ENCODE peak calls at places on chromosomes 16 and 17, in eight cellular contexts. Q is stimulated activated CD4-positive, alpha-beta T cell treated with anti-CD3 and anti-CD28 coated beads, Interleukin-4, amount 100 ng/mL, for 4 hours; M is SK-MEL-5; P is stimulated activated naive B cell treated with anti-CD40 and anti-IgM and Interleukin-4, amounts not matched to agents 10 μg/mL and 1 μg/mL and 100 μg/mL, for 72 hours; Z is BE2C; K is Kasumi-1; U is NCI-H748 treated with DMSO at 0.1 percent for 48 hours; E is thoracic aorta. V is an unnamed sample.

GRCh38 chr16:57258226-57258909 is 13.3 kb downstream of the ARL2BP start:
- DNase-seq in Q (no peak), M (no peak), P (no peak), Z (no peak), K (no peak), U (no peak), E (no peak), V (no peak)

GRCh38 chr16:87017388-87018012 is 299.7 kb downstream of the C16orf95 start:
- DNase-seq in Q (no peak), M (peak), P (no peak), Z (no peak), K (peak), U (no peak), E (no peak), V (no peak)

GRCh38 chr17:80981062-80981902 is 10.4 kb upstream of the CHMP6 start:
- DNase-seq in Q (peak), M (no peak), P (no peak), Z (peak), K (no peak), U (no peak), E (no peak), V (no peak)

GRCh38 chr16:25823891-25824290 is 132.1 kb downstream of the HS3ST4 start:
- DNase-seq in Q (no peak), M (peak), P (no peak), Z (no peak), K (no peak), U (no peak), E (no peak), V (no peak)

GRCh38 chr17:39591958-39592954 is 15.5 kb downstream of the NEUROD2 start:
- DNase-seq in Q (no peak), M (peak), P (no peak), Z (no peak), K (no peak), U (no peak), E (no peak), V (no peak)

GRCh38 chr17:56897646-56898424 is 16.0 kb downstream of the TRIM25 start:
- DNase-seq in Q (no peak), M (no peak), P (no peak), Z (no peak), K (no peak), U (no peak), E (no peak), V (no peak)

GRCh38 chr16:24178496-24178895 is 77.6 kb upstream of the CACNG3 start:
- DNase-seq in Q (no peak), M (no peak), P (no peak), Z (no peak), K (no peak), U (no peak), E (no peak), V (no peak)

GRCh38 chr16:77211880-77212735 is 12.9 kb downstream of the SYCE1L start:
- DNase-seq in Q (peak), M (no peak), P (peak), Z (peak), K (peak), U (peak), E (no peak), V (peak)

GRCh38 chr17:15092762-15093161 is 172.4 kb downstream of the PMP22 start:
- DNase-seq in Q (no peak), M (no peak), P (no peak), Z (no peak), K (no peak), U (no peak), E (no peak), V (no peak)

GRCh38 chr17:79114455-79115301 is 40.1 kb downstream of the ENGASE start:
- DNase-seq in Q (no peak), M (no peak), P (no peak), Z (peak), K (no peak), U (peak), E (no peak), V (peak)

GRCh38 chr16:85025781-85026653 is 1.6 kb upstream of the KIAA0513 start:
- DNase-seq in Q (no peak), M (no peak), P (no peak), Z (no peak), K (peak), U (no peak), E (no peak), V (no peak)

GRCh38 chr16:82093901-82094300 is 58.8 kb downstream of the HSD17B2 start:
- DNase-seq in Q (no peak), M (no peak), P (no peak), Z (no peak), K (no peak), U (no peak), E (no peak), V (no peak)

GRCh38 chr17:40533896-40534295 is 31.4 kb downstream of the CCR7 start:
- DNase-seq in Q (no peak), M (no peak), P (no peak), Z (no peak), K (no peak), U (no peak), E (no peak), V (no peak)

GRCh38 chr16:21593530-21594289 is 5.7 kb upstream of the METTL9 start:
- DNase-seq in Q (no peak), M (no peak), P (no peak), Z (no peak), K (no peak), U (no peak), E (no peak), V (no peak)

GRCh38 chr16:50440531-50440930 is 71.7 kb upstream of the BRD7 start:
- DNase-seq in Q (no peak), M (no peak), P (no peak), Z (no peak), K (no peak), U (no peak), E (no peak), V (no peak)

GRCh38 chr17:45384047-45384799 is 48.4 kb downstream of the ARHGAP27 start:
- DNase-seq in Q (no peak), M (no peak), P (no peak), Z (no peak), K (peak), U (no peak), E (no peak), V (no peak)

GRCh38 chr17:19379306-19380075 is 1.2 kb downstream of the MAPK7 start:
- DNase-seq in Q (no peak), M (no peak), P (no peak), Z (no peak), K (no peak), U (no peak), E (no peak), V (no peak)

GRCh38 chr16:568401-569258 is 1.1 kb upstream of the PIGQ start:
- DNase-seq in Q (no peak), M (no peak), P (no peak), Z (no peak), K (no peak), U (no peak), E (no peak), V (no peak)

GRCh38 chr17:35254107-35254802 is 11.4 kb downstream of the SLFN5 start:
- DNase-seq in Q (no peak), M (peak), P (no peak), Z (no peak), K (no peak), U (no peak), E (peak), V (no peak)

GRCh38 chr16:87725596-87726235 is 40.1 kb downstream of the KLHDC4 start:
- DNase-seq in Q (no peak), M (no peak), P (no peak), Z (no peak), K (no peak), U (no peak), E (no peak), V (no peak)

GRCh38 chr17:30788918-30789317 is 35.6 kb downstream of the CRLF3 start:
- DNase-seq in Q (no peak), M (no peak), P (no peak), Z (no peak), K (no peak), U (no peak), E (no peak), V (no peak)

GRCh38 chr16:86195863-86196630 is 297.1 kb downstream of the IRF8 start:
- DNase-seq in Q (no peak), M (no peak), P (no peak), Z (no peak), K (no peak), U (no peak), E (no peak), V (no peak)

GRCh38 chr17:70857351-70857750 is 688.0 kb downstream of the KCNJ2 start:
- DNase-seq in Q (no peak), M (no peak), P (no peak), Z (no peak), K (no peak), U (no peak), E (no peak), V (no peak)

GRCh38 chr16:3992297-3993051 is 112.0 kb upstream of the CREBBP start:
- DNase-seq in Q (no peak), M (no peak), P (no peak), Z (no peak), K (no peak), U (peak), E (no peak), V (no peak)

GRCh38 chr16:85037050-85037410 is 9.4 kb downstream of the KIAA0513 start:
- DNase-seq in Q (peak), M (no peak), P (no peak), Z (no peak), K (no peak), U (no peak), E (no peak), V (no peak)

GRCh38 chr16:27776556-27776955 is 226.6 kb downstream of the KATNIP start:
- DNase-seq in Q (no peak), M (no peak), P (no peak), Z (no peak), K (no peak), U (no peak), E (no peak), V (no peak)

GRCh38 chr16:31107465-31107867 is 720 bp upstream of the BCKDK start:
- DNase-seq in Q (no peak), M (no peak), P (no peak), Z (no peak), K (no peak), U (no peak), E (no peak), V (no peak)

GRCh38 chr16:66604376-66605176 is at the start of gene CMTM3:
- DNase-seq in Q (peak), M (peak), P (peak), Z (peak), K (peak), U (peak), E (no peak), V (no peak)

GRCh38 chr17:71068351-71068750 is 899.0 kb downstream of the KCNJ2 start:
- DNase-seq in Q (no peak), M (no peak), P (no peak), Z (no peak), K (no peak), U (no peak), E (no peak), V (no peak)

GRCh38 chr16:63323055-63323454 is 1286.8 kb upstream of the CDH8 start:
- DNase-seq in Q (no peak), M (no peak), P (no peak), Z (no peak), K (no peak), U (no peak), E (no peak), V (no peak)

GRCh38 chr16:75026892-75027391 is 28.1 kb downstream of the ZNRF1 start:
- DNase-seq in Q (no peak), M (no peak), P (no peak), Z (no peak), K (no peak), U (no peak), E (no peak), V (no peak)

GRCh38 chr16:68362952-68363846 is 52.4 kb downstream of the PRMT7 start:
- DNase-seq in Q (no peak), M (no peak), P (no peak), Z (no peak), K (no peak), U (no peak), E (no peak), V (no peak)

GRCh38 chr17:5585814-5586558 is 1.7 kb upstream of the NLRP1 start:
- DNase-seq in Q (no peak), M (no peak), P (no peak), Z (no peak), K (no peak), U (peak), E (no peak), V (peak)

GRCh38 chr16:84726670-84727467 is 27.1 kb downstream of the USP10 start:
- DNase-seq in Q (no peak), M (no peak), P (peak), Z (no peak), K (peak), U (no peak), E (no peak), V (no peak)

V was measured in NCI-H446 treated with DMSO at 0.1 percent for 48 hours.